ENCODE peak calls at places on chromosomes 13 and 19, in seven cellular contexts. J is kidney glomerular epithelial cell; K is stimulated activated naive CD4-positive, alpha-beta T cell; F is T follicular helper cell; D is GM12892; G is endothelial cell; T is GOT3. M is an unnamed sample.

GRCh38 chr19:38037151-38037611 is 130.2 kb downstream of the SIPA1L3 start:
- DNase-seq in K (no peak), G (no peak), T (no peak), F (no peak), J (no peak), D (no peak), M (no peak)

GRCh38 chr13:41060723-41061074 is 610 bp upstream of the WBP4 start:
- DNase-seq in G (peak), T (peak), J (no peak), K (peak), D (peak), F (peak), M (peak)

GRCh38 chr19:5691930-5692784 is 2.1 kb downstream of the RPL36 start:
- DNase-seq in J (no peak), F (no peak), K (no peak), D (no peak), T (no peak), G (no peak), M (peak)

GRCh38 chr13:113897161-113897560 is 33.3 kb upstream of the GAS6 start:
- DNase-seq in D (no peak), T (peak), F (no peak), J (peak), G (no peak), K (no peak), M (no peak)

GRCh38 chr13:41942462-41943094 is 18.3 kb downstream of the VWA8 start:
- DNase-seq in T (no peak), G (peak), D (no peak), K (no peak), J (peak), F (no peak), M (no peak)

GRCh38 chr19:7783991-7784421 is 21.0 kb downstream of the CLEC4M start:
- DNase-seq in D (no peak), F (no peak), T (no peak), J (peak), G (no peak), K (no peak), M (peak)

GRCh38 chr13:113976711-113977684 is 3.1 kb upstream of the C13orf46 start:
- DNase-seq in G (no peak), D (no peak), J (peak), F (no peak), T (no peak), K (no peak), M (no peak)

GRCh38 chr19:33473644-33474305 is 47.8 kb downstream of the PEPD start:
- DNase-seq in T (no peak), G (no peak), K (no peak), F (no peak), D (no peak), J (no peak), M (peak)

GRCh38 chr19:36049080-36049698 is 4.9 kb downstream of the THAP8 start:
- DNase-seq in D (no peak), T (no peak), G (no peak), J (no peak), F (no peak), K (no peak), M (no peak)

M was measured in cerebellum.